ENCODE peak calls at places on chromosomes 7 and 10, in six cellular contexts. X is fibroblast of pulmonary artery; T is T-helper 2 cell; D is activated naive CD4-positive, alpha-beta T cell treated with anti-CD3 and anti-CD28 coated beads for 36 hours; V is mucosa of descending colon; K is T1000. E is an unnamed sample.

GRCh38 chr10:116772901-116773300 is 30.5 kb upstream of the HSPA12A start:
- DNase-seq in X (no peak), T (no peak), D (no peak), V (no peak), K (no peak), E (no peak)

GRCh38 chr7:21355406-21355874 is 72.4 kb upstream of the SP4 start:
- DNase-seq in X (no peak), T (no peak), D (peak), V (no peak), K (no peak), E (no peak)

GRCh38 chr10:73459683-73460314 is 26.4 kb upstream of the MSS51 start:
- DNase-seq in X (peak), T (no peak), D (no peak), V (no peak), K (no peak), E (peak)

GRCh38 chr10:27506280-27506679 is 2.2 kb downstream of the RAB18 start:
- DNase-seq in X (no peak), T (no peak), D (no peak), V (no peak), K (no peak), E (no peak)

GRCh38 chr10:101292194-101293006 is 61.6 kb upstream of the BTRC start:
- DNase-seq in X (no peak), T (no peak), D (peak), V (no peak), K (no peak), E (peak)

GRCh38 chr7:99772565-99772964 is 11.4 kb downstream of the CYP3A4 start:
- DNase-seq in X (no peak), T (no peak), D (no peak), V (no peak), K (no peak), E (no peak)

GRCh38 chr7:155800301-155800700 is 12.0 kb downstream of the SHH start:
- DNase-seq in X (no peak), T (no peak), D (no peak), V (peak), K (no peak), E (no peak)

GRCh38 chr10:27512548-27512947 is 8.4 kb downstream of the RAB18 start:
- DNase-seq in X (no peak), T (no peak), D (no peak), V (no peak), K (no peak), E (no peak)

GRCh38 chr10:72009430-72010081 is 45.4 kb downstream of the CHST3 start:
- DNase-seq in X (peak), T (no peak), D (no peak), V (peak), K (peak), E (peak)

E was measured in choroid plexus epithelial cell.